ENCODE peak calls at places on chromosomes 1 and 21, in eight cellular contexts. X is HFFc6; Y is activated B cell treated with CpG ODN at 0.5 μM for 24 hours; Z is AG04450; A is left ventricle myocardium inferior; G is IMR-90; W is CD4-positive, alpha-beta T cell; I is foreskin fibroblast. S is an unnamed sample.

GRCh38 chr1:81600363-81600762 is 200.4 kb upstream of the ADGRL2 start:
- DNase-seq in W (no peak), A (no peak), Y (no peak), Z (no peak), G (no peak), I (no peak), X (no peak), S (no peak)

GRCh38 chr21:38924954-38925353 is 119.2 kb downstream of the ETS2 start:
- DNase-seq in A (no peak), Y (no peak), I (no peak), X (no peak), Z (no peak), W (no peak), G (no peak), S (no peak)

GRCh38 chr1:50271337-50271736 is 151.9 kb downstream of the DMRTA2 start:
- DNase-seq in G (no peak), Z (no peak), Y (no peak), A (peak), W (no peak), X (no peak), I (no peak), S (no peak)

GRCh38 chr1:184300446-184300845 is 86.4 kb upstream of the C1orf21 start:
- DNase-seq in Z (peak), Y (no peak), W (no peak), G (peak), I (peak), X (peak), A (no peak), S (no peak)

GRCh38 chr1:109163549-109163948 is 49.6 kb downstream of the ELAPOR1 start:
- DNase-seq in W (no peak), X (no peak), I (no peak), Z (no peak), A (no peak), G (no peak), Y (no peak), S (no peak)

GRCh38 chr1:69320679-69321310 is 246.9 kb upstream of the LRRC7 start:
- DNase-seq in I (no peak), W (no peak), Z (no peak), G (no peak), Y (no peak), A (no peak), X (no peak), S (no peak)

GRCh38 chr1:109391161-109391556 is 6.6 kb downstream of the SORT1 start:
- DNase-seq in Y (no peak), I (no peak), G (peak), W (no peak), A (no peak), Z (no peak), X (peak), S (no peak)

GRCh38 chr1:15033264-15033663 is 120.3 kb upstream of the TMEM51 start:
- DNase-seq in A (no peak), I (peak), G (peak), Z (peak), X (peak), W (no peak), Y (no peak), S (no peak)

GRCh38 chr1:218371927-218372672 is 27.0 kb downstream of the TGFB2 start:
- DNase-seq in Z (no peak), W (no peak), Y (no peak), A (no peak), G (peak), I (no peak), X (no peak), S (no peak)

GRCh38 chr1:195345149-195345548 is 1263.1 kb downstream of the KCNT2 start:
- DNase-seq in W (no peak), Z (no peak), G (no peak), I (no peak), X (no peak), Y (no peak), A (no peak), S (no peak)

GRCh38 chr1:181351740-181352139 is 131.6 kb upstream of the CACNA1E start:
- DNase-seq in W (no peak), X (no peak), A (no peak), Y (no peak), G (no peak), Z (no peak), I (no peak), S (no peak)

GRCh38 chr1:49686107-49686506 is 337.6 kb downstream of the AGBL4 start:
- DNase-seq in Y (no peak), W (no peak), Z (no peak), A (no peak), I (no peak), X (no peak), G (no peak), S (no peak)

GRCh38 chr1:226497991-226498689 is 50.4 kb upstream of the STUM start:
- DNase-seq in I (no peak), Y (no peak), Z (no peak), X (no peak), A (no peak), G (no peak), W (no peak), S (no peak)

GRCh38 chr1:22414244-22414751 is 37.4 kb upstream of the ZBTB40 start:
- DNase-seq in Y (no peak), X (no peak), I (no peak), A (no peak), W (no peak), Z (no peak), G (peak), S (no peak)

GRCh38 chr21:44694776-44695175 is 2.2 kb upstream of the KRTAP10-12 start:
- DNase-seq in G (no peak), X (no peak), A (no peak), I (no peak), W (no peak), Z (no peak), Y (no peak), S (no peak)

GRCh38 chr1:3313579-3313955 is 140.9 kb upstream of the ARHGEF16 start:
- DNase-seq in W (no peak), Y (no peak), X (peak), G (peak), I (peak), Z (peak), A (peak), S (no peak)

GRCh38 chr1:14945132-14946010 is 208.2 kb upstream of the TMEM51 start:
- DNase-seq in Y (no peak), I (peak), G (peak), A (peak), X (peak), Z (peak), W (no peak), S (no peak)

GRCh38 chr1:78586572-78586971 is 33.7 kb upstream of the IFI44L start:
- DNase-seq in A (no peak), X (peak), W (no peak), Z (no peak), I (peak), Y (no peak), G (peak), S (no peak)

GRCh38 chr1:16449666-16450065 is 9.1 kb downstream of the NECAP2 start:
- DNase-seq in G (no peak), Y (no peak), W (no peak), I (no peak), Z (no peak), X (no peak), A (no peak), S (no peak)

GRCh38 chr1:43930168-43930948 is 3.2 kb upstream of the ARTN start:
- DNase-seq in G (no peak), Y (no peak), I (no peak), X (no peak), A (no peak), W (no peak), Z (no peak), S (no peak)

GRCh38 chr1:3417954-3418353 is 36.5 kb upstream of the ARHGEF16 start:
- DNase-seq in W (no peak), Z (no peak), I (no peak), A (no peak), X (no peak), G (no peak), Y (no peak), S (no peak)

GRCh38 chr1:36847761-36848160 is 186.6 kb downstream of the GRIK3 start:
- DNase-seq in W (no peak), I (no peak), X (no peak), Z (no peak), G (no peak), Y (no peak), A (no peak), S (no peak)

GRCh38 chr1:236642763-236643162 is 38.4 kb upstream of the HEATR1 start:
- DNase-seq in W (no peak), X (no peak), A (no peak), Z (no peak), Y (no peak), G (no peak), I (no peak), S (no peak)

GRCh38 chr21:39667353-39667891 is 54.7 kb downstream of the B3GALT5 start:
- DNase-seq in G (no peak), I (no peak), W (no peak), Y (no peak), A (no peak), Z (no peak), X (no peak), S (no peak)

GRCh38 chr1:53448241-53448841 is 10.9 kb upstream of the DMRTB1 start:
- DNase-seq in I (no peak), X (no peak), A (no peak), Z (no peak), G (no peak), W (no peak), Y (no peak), S (no peak)

GRCh38 chr1:221725683-221726330 is 16.1 kb downstream of the DUSP10 start:
- DNase-seq in W (no peak), Y (no peak), I (peak), G (peak), X (peak), A (no peak), Z (no peak), S (no peak)

GRCh38 chr1:203273869-203274602 is 31.3 kb upstream of the BTG2 start:
- DNase-seq in A (peak), G (no peak), I (no peak), Z (no peak), X (no peak), W (no peak), Y (peak), S (no peak)

GRCh38 chr1:88612783-88613182 is 71.3 kb upstream of the PKN2 start:
- DNase-seq in I (no peak), G (no peak), Y (no peak), A (no peak), X (no peak), W (no peak), Z (no peak), S (no peak)

GRCh38 chr1:98331232-98331631 is 330.3 kb upstream of the SNX7 start:
- DNase-seq in Z (no peak), G (peak), Y (no peak), I (peak), X (peak), A (no peak), W (no peak), S (no peak)

GRCh38 chr21:16773206-16773605 is 739.6 kb upstream of the CXADR start:
- DNase-seq in Z (peak), A (no peak), Y (no peak), W (no peak), I (peak), X (peak), G (peak), S (no peak)

GRCh38 chr1:161738627-161739287 is 10.8 kb upstream of the DUSP12 start:
- DNase-seq in Z (peak), W (peak), G (peak), I (peak), X (peak), Y (peak), A (peak), S (peak)

GRCh38 chr1:246078126-246078887 is 428.8 kb downstream of the SMYD3 start:
- DNase-seq in W (no peak), Z (no peak), G (no peak), I (no peak), X (no peak), A (no peak), Y (no peak), S (no peak)

GRCh38 chr1:16013220-16013907 is 4.5 kb downstream of the HSPB7 start:
- DNase-seq in I (no peak), A (peak), Y (peak), Z (no peak), W (peak), G (peak), X (peak), S (peak)

GRCh38 chr1:33137800-33138199 is 44.0 kb downstream of the TRIM62 start:
- DNase-seq in Y (peak), A (peak), X (no peak), Z (no peak), G (peak), I (no peak), W (peak), S (peak)

GRCh38 chr1:209519786-209520185 is 63.7 kb upstream of the CAMK1G start:
- DNase-seq in I (no peak), Y (no peak), Z (no peak), W (no peak), A (no peak), G (no peak), X (no peak), S (no peak)

GRCh38 chr1:162056043-162056442 is 13.4 kb upstream of the NOS1AP start:
- DNase-seq in I (peak), Y (no peak), Z (peak), G (peak), A (peak), X (peak), W (peak), S (peak)

GRCh38 chr1:3297756-3298155 is 156.7 kb upstream of the ARHGEF16 start:
- DNase-seq in Y (no peak), X (no peak), Z (no peak), I (no peak), A (no peak), W (no peak), G (no peak), S (no peak)

GRCh38 chr1:160978510-160978927 is 23.9 kb upstream of the ITLN2 start:
- DNase-seq in G (no peak), Z (no peak), X (no peak), I (no peak), A (no peak), Y (no peak), W (no peak), S (no peak)

GRCh38 chr1:74579425-74579824 is 67.0 kb upstream of the LRRC53 start:
- DNase-seq in Y (no peak), I (no peak), Z (no peak), G (no peak), X (no peak), W (no peak), A (no peak), S (no peak)

DNA sequence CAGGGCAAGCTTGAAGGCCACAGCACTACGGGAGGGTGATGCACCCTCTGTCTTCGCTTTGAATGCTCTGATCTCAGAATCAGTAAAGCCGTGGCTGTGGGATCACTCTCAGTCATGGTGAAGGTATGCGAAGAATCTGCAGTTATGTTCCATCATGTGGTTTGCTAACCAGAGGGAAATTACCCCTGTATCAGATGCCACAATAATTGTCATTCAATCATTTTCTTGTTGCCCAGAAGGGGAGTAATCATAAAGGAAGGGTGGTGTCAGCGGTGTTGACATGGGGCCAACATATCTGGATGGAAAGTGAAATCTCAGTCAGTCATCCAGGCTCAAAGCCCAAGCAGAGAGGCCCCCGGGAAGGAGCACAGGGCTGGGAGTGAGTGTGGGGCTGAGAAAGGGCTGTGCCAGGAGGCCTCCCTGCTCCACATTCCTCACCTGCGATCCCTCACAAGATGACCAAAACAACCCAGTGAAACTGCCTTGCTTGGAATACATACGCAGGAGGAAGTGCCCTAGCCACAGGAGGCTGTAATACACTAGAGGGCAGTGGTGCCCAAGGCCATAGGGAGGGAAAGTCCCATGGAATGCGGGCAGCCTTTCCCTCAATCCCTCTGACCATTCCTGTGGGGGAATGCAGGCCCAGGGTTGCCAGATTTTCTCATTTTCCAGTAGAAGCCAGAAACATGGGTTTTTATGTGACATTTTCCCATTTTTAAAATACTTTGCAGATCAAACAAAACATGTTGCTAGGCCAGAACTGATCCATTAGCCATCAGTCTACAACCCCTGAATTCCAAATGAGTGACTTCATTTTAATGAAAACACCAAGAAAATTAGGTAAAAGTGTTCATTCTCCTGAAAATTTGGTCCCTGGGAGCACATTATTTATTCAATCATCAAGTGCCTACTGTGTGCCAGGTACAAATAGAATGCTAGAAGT is 95.7 kb upstream of the VANGL1 start:
- DNase-seq in I (peak), A (no peak), W (no peak), X (peak), Y (no peak), G (peak), Z (peak), S (no peak)
- TF ChIP-seq CTCF in I (peak), A (peak), W (no peak), X (peak), Y (no peak), G (peak), Z (peak), S (no peak)

GRCh38 chr1:4778056-4778455 is 123.6 kb downstream of the AJAP1 start:
- DNase-seq in G (no peak), A (no peak), I (no peak), Z (no peak), Y (no peak), W (no peak), X (no peak), S (no peak)
- TF ChIP-seq CTCF in G (no peak), A (peak), I (peak), Z (no peak), Y (no peak), W (no peak), X (no peak), S (no peak)

DNA sequence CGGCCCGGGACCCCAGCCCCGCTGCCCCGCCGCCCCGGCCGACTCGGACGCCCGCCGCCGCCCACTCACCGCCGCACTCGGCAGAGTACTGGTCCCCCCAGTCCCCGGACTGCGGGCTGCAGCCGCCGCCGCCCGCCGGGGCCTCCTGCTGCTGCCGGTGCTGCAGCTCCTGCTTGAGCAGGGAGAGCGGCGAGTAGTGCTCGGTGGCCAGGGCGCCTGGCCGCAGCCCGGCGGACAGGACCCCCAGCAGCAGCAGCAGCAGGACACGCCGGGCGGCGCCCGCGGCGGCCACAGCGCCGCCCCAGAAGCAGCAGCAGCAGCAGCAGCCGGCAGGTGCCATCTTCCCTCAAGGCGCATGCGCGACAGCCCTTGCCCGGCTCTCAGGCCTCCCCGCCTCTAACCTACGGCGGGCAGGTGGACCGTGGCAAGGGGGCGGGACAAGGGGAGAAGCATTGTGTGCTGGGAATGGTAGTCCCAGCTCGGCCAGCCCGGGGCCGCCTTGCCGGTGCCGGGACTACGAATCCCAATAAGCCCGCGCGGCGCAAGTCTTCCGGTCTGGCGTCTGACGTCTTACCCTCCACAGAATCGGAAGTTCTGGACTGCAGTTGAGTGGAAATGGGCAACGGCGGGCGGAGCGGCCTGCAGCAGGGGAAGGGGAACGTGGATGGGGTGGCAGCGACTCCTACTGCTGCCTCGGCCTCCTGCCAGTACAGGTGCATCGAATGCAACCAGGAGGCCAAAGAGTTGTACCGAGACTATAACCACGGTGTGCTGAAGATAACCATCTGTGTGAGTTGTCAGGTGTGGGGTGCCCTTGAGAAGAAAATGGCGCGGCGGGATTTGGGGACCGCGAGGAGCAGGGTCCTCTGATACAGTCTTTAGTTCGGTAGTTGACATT is at the start of the genes ARV1 and TTC13:
- DNase-seq in Y (peak), X (peak), A (peak), W (peak), I (peak), G (peak), Z (peak), S (peak)
- TF ChIP-seq CTCF in Y (no peak), X (peak), A (peak), W (peak), I (no peak), G (peak), Z (peak), S (peak)

DNA sequence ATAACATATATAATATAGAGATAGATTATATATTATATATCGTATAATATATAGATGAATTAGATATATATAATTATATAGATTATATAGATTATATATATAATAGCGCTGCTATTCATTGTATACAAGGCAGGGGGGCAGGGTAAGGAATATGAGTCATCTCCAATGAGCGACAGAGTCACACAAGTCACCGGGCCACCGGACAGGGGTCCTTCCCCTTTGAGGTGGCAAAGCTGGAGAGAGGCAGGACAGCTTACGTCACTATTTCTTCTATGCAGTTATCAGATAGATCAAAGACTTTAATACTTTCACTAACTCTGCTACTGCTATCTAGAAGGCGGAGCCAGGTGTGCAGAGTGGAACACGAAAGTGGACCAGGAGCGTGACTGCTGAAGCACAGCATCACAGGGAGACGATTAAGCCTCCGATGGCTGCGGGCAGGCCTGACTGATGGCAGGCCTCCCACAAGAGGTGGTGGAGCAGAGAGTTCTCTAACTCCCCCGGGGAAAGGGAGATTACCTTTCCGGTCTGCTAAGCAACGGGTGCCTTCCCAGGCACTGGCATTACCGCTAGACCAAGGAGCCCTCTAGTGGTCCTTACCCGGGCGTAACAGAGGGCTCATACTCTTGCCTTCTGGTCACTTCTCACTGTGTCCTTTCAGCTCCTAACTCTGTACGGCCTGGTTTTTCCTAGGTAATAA is 2154.7 kb downstream of the MRPL39 start:
- DNase-seq in A (no peak), Y (no peak), G (no peak), Z (no peak), I (no peak), X (no peak), W (no peak), S (no peak)
- TF ChIP-seq CTCF in A (peak), Y (no peak), G (no peak), Z (no peak), I (no peak), X (no peak), W (no peak), S (no peak)